ENCODE peak calls at places on chromosomes 2 and 18, in four cellular contexts. E is NCI-H2029, A is cardiac fibroblast, V is NCI-H1436. L is an unnamed sample.

GRCh38 chr2:65075605-65076344 is 19.6 kb downstream of the CEP68 start:
- DNase-seq in A (peak; percentile 23), E (no peak), V (no peak), L (no peak)

GRCh38 chr2:150487537-150488429 is at the start of gene RND3:
- DNase-seq in V (peak; percentile 98), A (peak; percentile 100), E (peak; percentile 97), L (peak; percentile 96)

GRCh38 chr2:186883666-186884065 is 34.7 kb upstream of the ZSWIM2 start:
- DNase-seq in E (no peak), V (no peak), A (peak; percentile 70), L (no peak)

GRCh38 chr18:2794159-2794558 is 52.6 kb upstream of the EMILIN2 start:
- DNase-seq in A (no peak), V (no peak), E (peak; percentile 38), L (no peak)

GRCh38 chr2:10091182-10091932 is 11.1 kb upstream of the CYS1 start:
- DNase-seq in V (no peak), A (no peak), E (no peak), L (no peak)

GRCh38 chr2:109168080-109168479 is 39.1 kb downstream of the SH3RF3 start:
- DNase-seq in A (peak; percentile 43), V (no peak), E (peak; percentile 15), L (no peak)

GRCh38 chr2:111616651-111617218 is 267.3 kb downstream of the ANAPC1 start:
- DNase-seq in E (no peak), V (no peak), A (no peak), L (no peak)

GRCh38 chr2:27798948-27799645 is 27.6 kb downstream of the MRPL33 start:
- DNase-seq in A (peak; percentile 100), E (no peak), V (no peak), L (no peak)

GRCh38 chr2:172931923-172932520 is 143.6 kb upstream of the MAP3K20 start:
- DNase-seq in V (peak; percentile 65), E (peak; percentile 31), A (peak; percentile 86), L (peak; percentile 35)

GRCh38 chr2:26561376-26561775 is 79.8 kb downstream of the CIB4 start:
- DNase-seq in A (no peak), V (no peak), E (no peak), L (no peak)

GRCh38 chr2:70894765-70895164 is 40.9 kb upstream of the ATP6V1B1 start:
- DNase-seq in E (no peak), A (no peak), V (no peak), L (no peak)

GRCh38 chr2:176902454-176902853 is 310.1 kb upstream of the HNRNPA3 start:
- DNase-seq in V (peak; percentile 44), A (no peak), E (peak; percentile 29), L (no peak)

GRCh38 chr18:62606106-62606505 is 83.3 kb downstream of the ZCCHC2 start:
- DNase-seq in V (no peak), E (no peak), A (no peak), L (no peak)

GRCh38 chr2:166017208-166017607 is 63.6 kb upstream of the TTC21B start:
- DNase-seq in A (peak; percentile 19), E (no peak), V (no peak), L (no peak)

GRCh38 chr2:189799531-189799930 is 15.3 kb downstream of the PMS1 start:
- DNase-seq in E (no peak), A (peak; percentile 74), V (no peak), L (no peak)

GRCh38 chr18:23725827-23726661 is 36.8 kb downstream of the LAMA3 start:
- DNase-seq in E (no peak), A (peak; percentile 41), V (no peak), L (no peak)

GRCh38 chr2:65435625-65436168 is 3.3 kb upstream of the SPRED2 start:
- DNase-seq in E (peak; percentile 80), A (peak; percentile 84), V (peak; percentile 64), L (peak; percentile 69)

GRCh38 chr2:101844055-101844635 is 146.6 kb downstream of the MAP4K4 start:
- DNase-seq in A (peak; percentile 80), V (no peak), E (no peak), L (no peak)

GRCh38 chr18:47730795-47731194 is 199.7 kb downstream of the SMAD2 start:
- DNase-seq in V (no peak), E (no peak), A (peak; percentile 5), L (no peak)

GRCh38 chr2:126864861-126865260 is 33.8 kb upstream of the TEX51 start:
- DNase-seq in A (no peak), E (no peak), V (no peak), L (no peak)

GRCh38 chr2:72955188-72956049 is 38.1 kb downstream of the EMX1 start:
- DNase-seq in A (no peak), V (no peak), E (no peak), L (no peak)

GRCh38 chr18:35075132-35075531 is 33.9 kb downstream of the MAPRE2 start:
- DNase-seq in V (no peak), E (no peak), A (no peak), L (no peak)

GRCh38 chr18:62848946-62849345 is 133.6 kb downstream of the PHLPP1 start:
- DNase-seq in E (no peak), A (peak; percentile 11), V (no peak), L (no peak)

GRCh38 chr2:32436150-32436549 is 79.3 kb downstream of the BIRC6 start:
- DNase-seq in E (no peak), A (peak; percentile 83), V (no peak), L (no peak)

GRCh38 chr2:201116959-201117734 is 1.2 kb downstream of the CFLAR start:
- DNase-seq in A (peak; percentile 92), E (peak; percentile 55), V (peak; percentile 53), L (peak; percentile 38)

GRCh38 chr2:20221169-20221938 is 3.6 kb downstream of the SDC1 start:
- DNase-seq in A (peak; percentile 62), V (no peak), E (peak; percentile 12), L (no peak)

GRCh38 chr2:31729442-31730092 is 148.8 kb upstream of the SRD5A2 start:
- DNase-seq in E (peak; percentile 2), V (no peak), A (peak; percentile 56), L (peak; percentile 25)

GRCh38 chr2:203446071-203446481 is 89.0 kb downstream of the RAPH1 start:
- DNase-seq in E (no peak), A (peak; percentile 86), V (no peak), L (no peak)

GRCh38 chr2:173214213-173214612 is 138.6 kb downstream of the MAP3K20 start:
- DNase-seq in V (no peak), A (peak; percentile 60), E (no peak), L (no peak)

GRCh38 chr2:63874204-63875134 is 32.8 kb downstream of the UGP2 start:
- DNase-seq in V (no peak), E (no peak), A (no peak), L (no peak)

GRCh38 chr2:84970266-84970955 is 550 bp upstream of the KCMF1 start:
- DNase-seq in E (peak; percentile 37), A (peak; percentile 53), V (peak; percentile 52), L (no peak)

GRCh38 chr2:73212448-73213176 is 1.4 kb upstream of the SMYD5 start:
- DNase-seq in E (peak; percentile 40), V (peak; percentile 66), A (peak; percentile 87), L (peak; percentile 40)

GRCh38 chr2:136582631-136583205 is 182.6 kb upstream of the THSD7B start:
- DNase-seq in V (no peak), A (peak; percentile 17), E (no peak), L (no peak)

GRCh38 chr2:100422320-100422719 is 4.9 kb upstream of the CHST10 start:
- DNase-seq in E (no peak), V (no peak), A (peak; percentile 51), L (no peak)

GRCh38 chr2:102453497-102453896 is 19.5 kb upstream of the SLC9A4 start:
- DNase-seq in E (no peak), A (no peak), V (no peak), L (peak; percentile 93)

GRCh38 chr18:55421612-55422381 is 166.2 kb downstream of the TCF4 start:
- DNase-seq in E (no peak), V (no peak), A (peak; percentile 69), L (no peak)

L was measured in DMS153.